ENCODE peak calls at places on chromosomes 12 and 14, in six cellular contexts. One of them, this sample, is unnamed.

GRCh38 chr12:92899388-92900001 is 29.6 kb downstream of the EEA1 start:
- DNase-seq in GM23248: peak; percentile 98
- DNase-seq in PC-3: peak; percentile 98
- DNase-seq in GM23338: peak; percentile 34
- DNase-seq in MM.1S: no peak
- DNase-seq in PC-9: peak; percentile 90
- DNase-seq in this sample: peak; percentile 34

GRCh38 chr12:122790393-122791075 is 16.2 kb downstream of the CCDC62 start:
- DNase-seq in PC-3: no peak
- DNase-seq in MM.1S: no peak
- DNase-seq in GM23338: peak; percentile 44
- DNase-seq in PC-9: peak; percentile 41
- DNase-seq in GM23248: peak; percentile 73
- DNase-seq in this sample: no peak

GRCh38 chr14:24692382-24693352 is 58.7 kb upstream of the GZMB start:
- DNase-seq in PC-3: no peak
- DNase-seq in MM.1S: no peak
- DNase-seq in GM23338: no peak
- DNase-seq in PC-9: no peak
- DNase-seq in GM23248: no peak
- DNase-seq in this sample: no peak

GRCh38 chr12:77830502-77830901 is at the start of gene NAV3:
- DNase-seq in PC-3: no peak
- DNase-seq in PC-9: no peak
- DNase-seq in GM23338: no peak
- DNase-seq in GM23248: peak; percentile 15
- DNase-seq in MM.1S: no peak
- DNase-seq in this sample: no peak

GRCh38 chr14:90697146-90697545 is 119.1 kb downstream of the TTC7B start:
- DNase-seq in GM23248: no peak
- DNase-seq in MM.1S: no peak
- DNase-seq in PC-9: no peak
- DNase-seq in PC-3: no peak
- DNase-seq in GM23338: no peak
- DNase-seq in this sample: no peak

GRCh38 chr12:52634266-52635056 is 16.1 kb upstream of the KRT73 start:
- DNase-seq in PC-3: no peak
- DNase-seq in PC-9: no peak
- DNase-seq in GM23248: no peak
- DNase-seq in GM23338: no peak
- DNase-seq in MM.1S: peak; percentile 13
- DNase-seq in this sample: no peak

GRCh38 chr12:118436002-118436724 is 59.8 kb downstream of the SUDS3 start:
- DNase-seq in PC-9: no peak
- DNase-seq in GM23248: peak; percentile 6
- DNase-seq in PC-3: peak; percentile 27
- DNase-seq in GM23338: peak; percentile 83
- DNase-seq in MM.1S: no peak
- DNase-seq in this sample: peak; percentile 71

GRCh38 chr14:50407089-50407813 is 10.6 kb upstream of the CDKL1 start:
- DNase-seq in GM23338: no peak
- DNase-seq in PC-3: no peak
- DNase-seq in GM23248: peak; percentile 75
- DNase-seq in MM.1S: no peak
- DNase-seq in PC-9: no peak
- DNase-seq in this sample: no peak

GRCh38 chr14:21626491-21627230 is 8.1 kb downstream of the OR10G2 start:
- DNase-seq in PC-3: peak; percentile 25
- DNase-seq in MM.1S: no peak
- DNase-seq in GM23248: peak; percentile 20
- DNase-seq in GM23338: no peak
- DNase-seq in PC-9: peak; percentile 58
- DNase-seq in this sample: no peak

GRCh38 chr12:48857278-48857994 is 5.5 kb upstream of the DDX23 start:
- DNase-seq in PC-9: no peak
- DNase-seq in MM.1S: no peak
- DNase-seq in GM23248: no peak
- DNase-seq in PC-3: no peak
- DNase-seq in GM23338: no peak
- DNase-seq in this sample: no peak

GRCh38 chr12:26867084-26867483 is 34.1 kb upstream of the ITPR2 start:
- DNase-seq in PC-3: no peak
- DNase-seq in GM23248: no peak
- DNase-seq in PC-9: no peak
- DNase-seq in MM.1S: peak; percentile 92
- DNase-seq in GM23338: no peak
- DNase-seq in this sample: no peak

GRCh38 chr14:20477211-20477876 is 8.1 kb downstream of the PNP start:
- DNase-seq in MM.1S: no peak
- DNase-seq in PC-9: no peak
- DNase-seq in GM23338: no peak
- DNase-seq in PC-3: no peak
- DNase-seq in GM23248: peak; percentile 39
- DNase-seq in this sample: no peak

GRCh38 chr14:101225729-101226152 is 322.2 kb upstream of the RTL1 start:
- DNase-seq in GM23338: no peak
- DNase-seq in MM.1S: no peak
- DNase-seq in PC-3: no peak
- DNase-seq in PC-9: no peak
- DNase-seq in GM23248: no peak
- DNase-seq in this sample: no peak

GRCh38 chr12:106096376-106096775 is 42.4 kb downstream of the NUAK1 start:
- DNase-seq in PC-9: no peak
- DNase-seq in GM23338: no peak
- DNase-seq in MM.1S: no peak
- DNase-seq in PC-3: no peak
- DNase-seq in GM23248: peak; percentile 75
- DNase-seq in this sample: no peak

GRCh38 chr12:27427824-27428223 is 18.7 kb upstream of the SMCO2 start:
- DNase-seq in GM23248: no peak
- DNase-seq in PC-3: peak; percentile 73
- DNase-seq in PC-9: no peak
- DNase-seq in GM23338: no peak
- DNase-seq in MM.1S: no peak
- DNase-seq in this sample: no peak

GRCh38 chr12:57724003-57724935 is 14.3 kb downstream of the AGAP2 start:
- DNase-seq in PC-3: no peak
- DNase-seq in PC-9: no peak
- DNase-seq in MM.1S: no peak
- DNase-seq in GM23338: no peak
- DNase-seq in GM23248: no peak
- DNase-seq in this sample: no peak
- TF ChIP-seq EZH2 in PC-3: no peak
- TF ChIP-seq EZH2 in PC-9: no peak
- TF ChIP-seq EZH2 in MM.1S: no peak
- TF ChIP-seq EZH2 in GM23338: no peak
- TF ChIP-seq EZH2 in GM23248: no peak
- TF ChIP-seq EZH2 in this sample: no peak

GRCh38 chr12:71626098-71626497 is 37.5 kb downstream of the ZFC3H1 start:
- DNase-seq in PC-9: no peak
- DNase-seq in GM23248: no peak
- DNase-seq in GM23338: no peak
- DNase-seq in PC-3: no peak
- DNase-seq in MM.1S: peak; percentile 23
- DNase-seq in this sample: no peak

GRCh38 chr12:71626768-71627167 is 36.9 kb downstream of the ZFC3H1 start:
- DNase-seq in PC-3: peak; percentile 69
- DNase-seq in MM.1S: no peak
- DNase-seq in GM23338: no peak
- DNase-seq in GM23248: peak; percentile 43
- DNase-seq in PC-9: no peak
- DNase-seq in this sample: no peak

GRCh38 chr12:71621938-71622337 is 41.7 kb downstream of the ZFC3H1 start:
- DNase-seq in GM23248: no peak
- DNase-seq in GM23338: no peak
- DNase-seq in MM.1S: no peak
- DNase-seq in PC-9: no peak
- DNase-seq in PC-3: no peak
- DNase-seq in this sample: no peak

GRCh38 chr12:71627438-71628002 is 36.1 kb downstream of the ZFC3H1 start:
- DNase-seq in PC-3: peak; percentile 59
- DNase-seq in GM23248: no peak
- DNase-seq in GM23338: no peak
- DNase-seq in MM.1S: no peak
- DNase-seq in PC-9: no peak
- DNase-seq in this sample: no peak
- H3F3A ChIP-seq in PC-3: peaks cover 8% of the 10 kb centered on the region
- H3F3A ChIP-seq in GM23248: peaks cover 55% of the 10 kb centered on the region
- H3F3A ChIP-seq in GM23338: no peaks in the 10 kb centered on the region
- H3F3A ChIP-seq in MM.1S: peaks cover 9% of the 10 kb centered on the region
- H3F3A ChIP-seq in PC-9: no peaks in the 10 kb centered on the region
- H3F3A ChIP-seq in this sample: no peaks in the 10 kb centered on the region

DNA sequence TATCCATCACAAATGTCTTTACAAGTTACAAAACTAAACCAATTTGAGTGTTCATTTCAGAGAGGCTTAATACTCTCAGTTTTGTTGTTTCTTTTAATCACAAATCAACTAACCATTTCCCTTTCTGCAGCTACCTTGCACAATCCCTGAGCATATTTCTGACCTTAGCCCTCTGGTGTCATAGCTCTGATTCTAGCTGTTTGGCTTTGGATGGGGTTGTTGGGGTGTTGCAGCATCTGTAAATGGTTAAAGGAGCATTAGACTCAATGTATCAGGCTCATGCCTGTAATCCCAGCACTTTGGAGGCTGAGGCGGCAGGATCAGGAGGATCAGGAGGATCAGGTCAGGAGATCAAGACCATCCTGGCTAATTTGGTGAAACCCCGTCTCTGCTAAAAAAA is 461.4 kb downstream of the NRXN3 start:
- DNase-seq in PC-3: no peak
- DNase-seq in MM.1S: no peak
- DNase-seq in GM23338: no peak
- DNase-seq in PC-9: no peak
- DNase-seq in GM23248: peak; percentile 9
- DNase-seq in this sample: no peak
- TF ChIP-seq EZH2 in PC-3: no peak
- TF ChIP-seq EZH2 in MM.1S: no peak
- TF ChIP-seq EZH2 in GM23338: no peak
- TF ChIP-seq EZH2 in PC-9: no peak
- TF ChIP-seq EZH2 in GM23248: no peak
- TF ChIP-seq EZH2 in this sample: no peak

GRCh38 chr12:1203735-1204019 is 212.7 kb downstream of the ERC1 start:
- DNase-seq in GM23248: no peak
- DNase-seq in GM23338: no peak
- DNase-seq in MM.1S: no peak
- DNase-seq in PC-9: no peak
- DNase-seq in PC-3: no peak
- DNase-seq in this sample: no peak
- H3F3A ChIP-seq in GM23248: peaks cover 15% of the 10 kb centered on the region
- H3F3A ChIP-seq in GM23338: no peaks in the 10 kb centered on the region
- H3F3A ChIP-seq in MM.1S: peaks cover 7% of the 10 kb centered on the region
- H3F3A ChIP-seq in PC-9: peaks cover 4% of the 10 kb centered on the region
- H3F3A ChIP-seq in PC-3: no peaks in the 10 kb centered on the region
- H3F3A ChIP-seq in this sample: no peaks in the 10 kb centered on the region

GRCh38 chr12:6772729-6773661 is 675 bp downstream of the LAG3 start:
- DNase-seq in GM23338: no peak
- DNase-seq in PC-9: no peak
- DNase-seq in GM23248: no peak
- DNase-seq in MM.1S: no peak
- DNase-seq in PC-3: no peak
- DNase-seq in this sample: peak; percentile 48

GRCh38 chr12:6775185-6775770 is 3.0 kb downstream of the LAG3 start:
- DNase-seq in MM.1S: no peak
- DNase-seq in PC-3: no peak
- DNase-seq in GM23248: no peak
- DNase-seq in GM23338: no peak
- DNase-seq in PC-9: no peak
- DNase-seq in this sample: no peak

GRCh38 chr12:6774557-6775062 is 2.3 kb downstream of the LAG3 start:
- DNase-seq in PC-9: no peak
- DNase-seq in GM23248: no peak
- DNase-seq in PC-3: no peak
- DNase-seq in MM.1S: no peak
- DNase-seq in GM23338: no peak
- DNase-seq in this sample: no peak

GRCh38 chr12:6772331-6772695 is at the start of gene LAG3:
- DNase-seq in GM23248: no peak
- DNase-seq in PC-9: no peak
- DNase-seq in MM.1S: no peak
- DNase-seq in PC-3: no peak
- DNase-seq in GM23338: no peak
- DNase-seq in this sample: no peak

GRCh38 chr12:6773662-6774351 is 1.5 kb downstream of the LAG3 start:
- DNase-seq in MM.1S: no peak
- DNase-seq in GM23248: no peak
- DNase-seq in GM23338: peak; percentile 66
- DNase-seq in PC-9: no peak
- DNase-seq in PC-3: no peak
- DNase-seq in this sample: peak; percentile 66
- TF ChIP-seq EZH2 in MM.1S: no peak
- TF ChIP-seq EZH2 in GM23248: no peak
- TF ChIP-seq EZH2 in GM23338: no peak
- TF ChIP-seq EZH2 in PC-9: no peak
- TF ChIP-seq EZH2 in PC-3: no peak
- TF ChIP-seq EZH2 in this sample: no peak

GRCh38 chr14:71714225-71714624 is 218.0 kb upstream of the RGS6 start:
- DNase-seq in GM23248: peak; percentile 95
- DNase-seq in PC-9: peak; percentile 51
- DNase-seq in GM23338: no peak
- DNase-seq in MM.1S: no peak
- DNase-seq in PC-3: peak; percentile 50
- DNase-seq in this sample: no peak
- H3F3A ChIP-seq in GM23248: peaks cover 86% of the 10 kb centered on the region
- H3F3A ChIP-seq in PC-9: peaks cover 13% of the 10 kb centered on the region
- H3F3A ChIP-seq in GM23338: no peaks in the 10 kb centered on the region
- H3F3A ChIP-seq in MM.1S: no peaks in the 10 kb centered on the region
- H3F3A ChIP-seq in PC-3: no peaks in the 10 kb centered on the region
- H3F3A ChIP-seq in this sample: peaks cover 15% of the 10 kb centered on the region